ENCODE peak calls at places on chromosomes 11 and 22, in five cellular contexts. T is D341Med, C is WTC11, R is activated gamma-delta T cell treated with Interleukin-2 at 50 U/mL for 16 hours, A is brain microvascular endothelial cell. G is an unnamed sample.

GRCh38 chr22:36739185-36739584 is 35.6 kb upstream of the CACNG2 start:
- DNase-seq in T (no peak), C (no peak), R (no peak), A (no peak), G (no peak)

GRCh38 chr22:49948116-49948515 is 12.5 kb upstream of the PIM3 start:
- DNase-seq in T (no peak), C (no peak), R (no peak), A (no peak), G (no peak)

GRCh38 chr22:49326558-49326957 is 501.1 kb downstream of the BRD1 start:
- DNase-seq in T (no peak), C (no peak), R (no peak), A (no peak), G (no peak)

GRCh38 chr11:123328281-123328680 is 101.8 kb upstream of the GRAMD1B start:
- DNase-seq in T (no peak), C (no peak), R (no peak), A (no peak), G (no peak)

GRCh38 chr11:45817191-45817590 is 12.2 kb downstream of the SLC35C1 start:
- DNase-seq in T (no peak), C (no peak), R (no peak), A (no peak), G (no peak)

GRCh38 chr11:20547411-20547810 is 52.0 kb upstream of the SLC6A5 start:
- DNase-seq in T (no peak), C (no peak), R (no peak), A (no peak), G (no peak)

GRCh38 chr11:28461338-28461737 is 353.1 kb downstream of the METTL15 start:
- DNase-seq in T (no peak), C (no peak), R (no peak), A (peak; percentile 18), G (no peak)

GRCh38 chr11:125918140-125918840 is 14.0 kb downstream of the DDX25 start:
- DNase-seq in T (no peak), C (no peak), R (no peak), A (no peak), G (no peak)

GRCh38 chr11:17801166-17801565 is 66.6 kb downstream of the KCNC1 start:
- DNase-seq in T (no peak), C (no peak), R (no peak), A (no peak), G (no peak)

G was measured in nucleus accumbens.